ENCODE peak calls at places on chromosomes 16 and 17, in five cellular contexts. A, V, I, D and G are unnamed samples.

GRCh38 chr17:75151893-75152292 is 2.4 kb downstream of the JPT1 start:
- DNase-seq in A (no peak), V (no peak), I (no peak), D (no peak), G (no peak)

GRCh38 chr16:87297918-87298631 is 19.1 kb downstream of the C16orf95 start:
- DNase-seq in A (no peak), V (peak), I (no peak), D (no peak), G (peak)

GRCh38 chr17:81413497-81414135 is 18.4 kb downstream of the BAHCC1 start:
- DNase-seq in A (no peak), V (no peak), I (no peak), D (no peak), G (no peak)

GRCh38 chr16:66204761-66205160 is 161.7 kb upstream of the CDH5 start:
- DNase-seq in A (no peak), V (peak), I (no peak), D (no peak), G (peak)

GRCh38 chr17:78694805-78695531 is 87.1 kb downstream of the CYTH1 start:
- DNase-seq in A (no peak), V (no peak), I (no peak), D (no peak), G (no peak)

GRCh38 chr17:80877095-80877828 is 114.4 kb upstream of the CHMP6 start:
- DNase-seq in A (no peak), V (no peak), I (peak), D (no peak), G (no peak)

GRCh38 chr17:14753383-14753782 is 452.5 kb downstream of the HS3ST3B1 start:
- DNase-seq in A (no peak), V (no peak), I (no peak), D (no peak), G (no peak)

GRCh38 chr17:81099888-81100287 is 64.9 kb downstream of the BAIAP2 start:
- DNase-seq in A (no peak), V (no peak), I (no peak), D (no peak), G (no peak)

GRCh38 chr17:57976594-57976993 is 11.5 kb downstream of the VEZF1 start:
- DNase-seq in A (no peak), V (no peak), I (no peak), D (no peak), G (no peak)

GRCh38 chr17:12070561-12070960 is 49.9 kb downstream of the MAP2K4 start:
- DNase-seq in A (no peak), V (peak), I (no peak), D (no peak), G (peak)

GRCh38 chr16:88672776-88673175 is 9.9 kb upstream of the MVD start:
- DNase-seq in A (peak), V (no peak), I (no peak), D (peak), G (no peak)

GRCh38 chr16:71367243-71367976 is 8.9 kb downstream of the CALB2 start:
- DNase-seq in A (peak), V (peak), I (peak), D (peak), G (peak)

DNA sequence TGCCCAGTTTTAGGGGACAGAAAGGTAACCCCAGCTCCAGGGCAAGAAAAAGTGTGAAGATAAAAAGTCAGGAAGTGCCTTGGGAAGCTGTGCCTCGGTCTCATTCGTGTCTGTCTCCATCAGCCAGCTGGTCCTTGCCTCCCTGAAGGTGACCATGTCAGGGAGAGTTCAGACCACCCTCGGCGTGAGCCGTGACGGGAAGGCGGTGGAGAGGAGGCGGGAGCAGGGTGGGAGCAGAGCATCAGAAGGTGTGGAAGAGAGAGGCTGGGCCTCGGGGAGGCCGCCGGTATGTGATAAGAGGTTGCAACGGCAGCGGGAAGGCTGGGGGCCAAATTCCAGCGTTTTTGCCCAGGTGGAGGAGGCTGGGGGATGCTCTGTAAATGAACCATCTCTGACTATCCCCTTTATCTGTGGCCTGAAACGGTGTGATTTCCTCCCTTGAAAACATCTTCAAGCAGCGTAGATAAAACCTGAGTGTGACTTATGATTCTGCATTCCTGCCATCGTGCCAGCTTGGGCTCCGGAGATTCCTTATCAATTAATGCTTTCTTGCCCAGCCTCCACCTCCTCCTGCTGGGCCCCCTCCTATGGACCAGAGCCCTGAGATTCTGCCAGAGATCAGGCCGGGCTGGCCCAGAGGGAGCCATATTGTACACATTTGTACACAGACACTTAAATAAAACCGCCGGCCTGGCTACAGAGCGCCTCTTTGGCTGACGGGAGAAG is 251.8 kb downstream of the IRF8 start:
- DNase-seq in A (no peak), V (no peak), I (no peak), D (no peak), G (peak)
- H3K4me3 ChIP-seq in A (no peak), V (no peak), I (no peak), D (no peak), G (no peak)

DNA sequence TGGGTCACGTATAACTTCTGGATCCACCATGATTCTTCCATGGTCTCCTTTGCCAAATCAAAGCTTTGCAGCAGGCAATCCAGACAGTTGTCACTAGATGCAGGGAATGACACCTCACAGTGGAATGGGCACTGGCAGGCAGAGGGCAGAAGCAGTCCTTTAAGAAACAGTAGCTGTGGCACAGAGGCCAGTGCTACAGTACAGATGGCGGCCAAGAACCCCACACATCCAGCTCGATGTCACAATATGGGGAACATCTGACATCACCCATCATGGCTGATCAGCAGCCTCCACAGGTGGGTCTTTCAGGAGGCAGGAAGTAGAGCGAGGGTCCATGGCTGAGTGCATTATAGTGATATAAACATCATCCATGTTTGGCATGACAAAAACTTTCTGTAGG is 18.8 kb upstream of the ERN1 start:
- DNase-seq in A (no peak), V (no peak), I (no peak), D (no peak), G (no peak)
- TF ChIP-seq CTCF in A (no peak), V (peak), I (no peak), D (peak), G (no peak)

DNA sequence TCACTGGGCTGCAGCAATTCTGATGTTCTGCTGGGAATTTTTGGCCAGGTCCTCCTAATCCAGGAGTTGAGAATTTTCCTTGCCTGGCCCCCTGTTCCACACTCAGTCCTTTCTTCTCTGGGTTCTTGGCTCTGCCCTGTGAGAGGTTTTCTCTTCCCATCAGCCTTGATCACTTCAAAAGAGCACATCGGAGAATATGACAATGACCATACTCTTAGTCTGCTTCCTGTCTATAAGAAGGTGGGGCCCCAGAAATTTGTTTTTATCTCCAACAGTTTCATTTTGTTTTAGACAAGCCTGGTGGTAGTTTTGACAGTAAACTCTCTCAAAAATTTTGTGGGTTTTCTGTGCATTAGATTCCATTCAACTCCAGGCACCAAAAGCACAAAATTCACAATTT is 70.7 kb downstream of the C17orf67 start:
- DNase-seq in A (no peak), V (no peak), I (no peak), D (no peak), G (no peak)
- H3K4me3 ChIP-seq in A (no peak), V (no peak), I (no peak), D (no peak), G (no peak)

GRCh38 chr16:12499032-12499735 is 304.5 kb downstream of the CPPED1 start:
- DNase-seq in A (no peak), V (no peak), I (peak), D (no peak), G (no peak)
- TF ChIP-seq CTCF in A (no peak), V (no peak), I (no peak), D (no peak), G (no peak)